ENCODE peak calls at places on chromosomes 11 and 22, in nine cellular contexts. One of them, this sample, is unnamed.

GRCh38 chr11:34632105-34632780 is 11.3 kb downstream of the EHF start:
- DNase-seq in aorta: no peak
- DNase-seq in anterior cingulate cortex: peak
- DNase-seq in endothelial cell: no peak
- DNase-seq in gastrocnemius medialis: peak
- DNase-seq in activated T-cell treated with anti-CD3 and anti-CD28 coated beads, Interleukin-2, amount 50 U/mL, for 24 hours: no peak
- DNase-seq in GM03348: no peak
- DNase-seq in NCI-H187 treated with DMSO at 0.1 percent for 48 hours: no peak
- DNase-seq in naive thymus-derived CD4-positive, alpha-beta T cell: no peak
- DNase-seq in this sample: no peak

GRCh38 chr11:64859542-64860414 is 15.3 kb upstream of the CDC42BPG start:
- DNase-seq in NCI-H187 treated with DMSO at 0.1 percent for 48 hours: no peak
- DNase-seq in anterior cingulate cortex: no peak
- DNase-seq in aorta: peak
- DNase-seq in activated T-cell treated with anti-CD3 and anti-CD28 coated beads, Interleukin-2, amount 50 U/mL, for 24 hours: peak
- DNase-seq in endothelial cell: no peak
- DNase-seq in GM03348: no peak
- DNase-seq in gastrocnemius medialis: no peak
- DNase-seq in naive thymus-derived CD4-positive, alpha-beta T cell: peak
- DNase-seq in this sample: peak

GRCh38 chr22:45101828-45102227 is 61.9 kb upstream of the NUP50 start:
- DNase-seq in NCI-H187 treated with DMSO at 0.1 percent for 48 hours: no peak
- DNase-seq in aorta: peak
- DNase-seq in gastrocnemius medialis: peak
- DNase-seq in naive thymus-derived CD4-positive, alpha-beta T cell: peak
- DNase-seq in activated T-cell treated with anti-CD3 and anti-CD28 coated beads, Interleukin-2, amount 50 U/mL, for 24 hours: no peak
- DNase-seq in endothelial cell: peak
- DNase-seq in anterior cingulate cortex: no peak
- DNase-seq in GM03348: peak
- DNase-seq in this sample: peak

GRCh38 chr22:24146190-24146616 is 35.1 kb upstream of the SUSD2 start:
- DNase-seq in aorta: no peak
- DNase-seq in GM03348: peak
- DNase-seq in endothelial cell: peak
- DNase-seq in activated T-cell treated with anti-CD3 and anti-CD28 coated beads, Interleukin-2, amount 50 U/mL, for 24 hours: no peak
- DNase-seq in gastrocnemius medialis: peak
- DNase-seq in anterior cingulate cortex: no peak
- DNase-seq in NCI-H187 treated with DMSO at 0.1 percent for 48 hours: no peak
- DNase-seq in naive thymus-derived CD4-positive, alpha-beta T cell: peak
- DNase-seq in this sample: no peak

GRCh38 chr22:33819743-33820142 is 100.5 kb downstream of the LARGE1 start:
- DNase-seq in activated T-cell treated with anti-CD3 and anti-CD28 coated beads, Interleukin-2, amount 50 U/mL, for 24 hours: no peak
- DNase-seq in endothelial cell: no peak
- DNase-seq in naive thymus-derived CD4-positive, alpha-beta T cell: no peak
- DNase-seq in GM03348: no peak
- DNase-seq in anterior cingulate cortex: no peak
- DNase-seq in NCI-H187 treated with DMSO at 0.1 percent for 48 hours: no peak
- DNase-seq in aorta: no peak
- DNase-seq in gastrocnemius medialis: no peak
- DNase-seq in this sample: no peak

GRCh38 chr11:130049260-130049659 is 20.4 kb upstream of the APLP2 start:
- DNase-seq in activated T-cell treated with anti-CD3 and anti-CD28 coated beads, Interleukin-2, amount 50 U/mL, for 24 hours: no peak
- DNase-seq in naive thymus-derived CD4-positive, alpha-beta T cell: no peak
- DNase-seq in gastrocnemius medialis: no peak
- DNase-seq in GM03348: peak
- DNase-seq in anterior cingulate cortex: no peak
- DNase-seq in NCI-H187 treated with DMSO at 0.1 percent for 48 hours: no peak
- DNase-seq in aorta: no peak
- DNase-seq in endothelial cell: no peak
- DNase-seq in this sample: no peak

GRCh38 chr22:42217752-42218280 is 52.6 kb downstream of the TCF20 start:
- DNase-seq in aorta: no peak
- DNase-seq in gastrocnemius medialis: no peak
- DNase-seq in endothelial cell: no peak
- DNase-seq in anterior cingulate cortex: no peak
- DNase-seq in naive thymus-derived CD4-positive, alpha-beta T cell: no peak
- DNase-seq in GM03348: no peak
- DNase-seq in activated T-cell treated with anti-CD3 and anti-CD28 coated beads, Interleukin-2, amount 50 U/mL, for 24 hours: no peak
- DNase-seq in NCI-H187 treated with DMSO at 0.1 percent for 48 hours: no peak
- DNase-seq in this sample: no peak

GRCh38 chr11:129119036-129119435 is 73.1 kb downstream of the ARHGAP32 start:
- DNase-seq in GM03348: no peak
- DNase-seq in NCI-H187 treated with DMSO at 0.1 percent for 48 hours: no peak
- DNase-seq in aorta: no peak
- DNase-seq in activated T-cell treated with anti-CD3 and anti-CD28 coated beads, Interleukin-2, amount 50 U/mL, for 24 hours: no peak
- DNase-seq in endothelial cell: no peak
- DNase-seq in anterior cingulate cortex: no peak
- DNase-seq in naive thymus-derived CD4-positive, alpha-beta T cell: no peak
- DNase-seq in gastrocnemius medialis: no peak
- DNase-seq in this sample: no peak

GRCh38 chr11:12187399-12187798 is 77.0 kb downstream of the MICAL2 start:
- DNase-seq in naive thymus-derived CD4-positive, alpha-beta T cell: no peak
- DNase-seq in aorta: no peak
- DNase-seq in anterior cingulate cortex: no peak
- DNase-seq in GM03348: no peak
- DNase-seq in endothelial cell: no peak
- DNase-seq in NCI-H187 treated with DMSO at 0.1 percent for 48 hours: no peak
- DNase-seq in gastrocnemius medialis: no peak
- DNase-seq in activated T-cell treated with anti-CD3 and anti-CD28 coated beads, Interleukin-2, amount 50 U/mL, for 24 hours: peak
- DNase-seq in this sample: peak

GRCh38 chr11:46234261-46234660 is 43.2 kb upstream of the CREB3L1 start:
- DNase-seq in endothelial cell: no peak
- DNase-seq in gastrocnemius medialis: no peak
- DNase-seq in naive thymus-derived CD4-positive, alpha-beta T cell: no peak
- DNase-seq in GM03348: no peak
- DNase-seq in aorta: no peak
- DNase-seq in anterior cingulate cortex: no peak
- DNase-seq in NCI-H187 treated with DMSO at 0.1 percent for 48 hours: no peak
- DNase-seq in activated T-cell treated with anti-CD3 and anti-CD28 coated beads, Interleukin-2, amount 50 U/mL, for 24 hours: no peak
- DNase-seq in this sample: no peak

GRCh38 chr11:77187105-77187750 is 59.2 kb downstream of the MYO7A start:
- DNase-seq in activated T-cell treated with anti-CD3 and anti-CD28 coated beads, Interleukin-2, amount 50 U/mL, for 24 hours: no peak
- DNase-seq in GM03348: no peak
- DNase-seq in aorta: peak
- DNase-seq in endothelial cell: no peak
- DNase-seq in anterior cingulate cortex: no peak
- DNase-seq in naive thymus-derived CD4-positive, alpha-beta T cell: no peak
- DNase-seq in gastrocnemius medialis: no peak
- DNase-seq in NCI-H187 treated with DMSO at 0.1 percent for 48 hours: no peak
- DNase-seq in this sample: no peak

GRCh38 chr11:134062255-134063030 is 6.4 kb upstream of the JAM3 start:
- DNase-seq in activated T-cell treated with anti-CD3 and anti-CD28 coated beads, Interleukin-2, amount 50 U/mL, for 24 hours: no peak
- DNase-seq in GM03348: no peak
- DNase-seq in gastrocnemius medialis: no peak
- DNase-seq in aorta: no peak
- DNase-seq in anterior cingulate cortex: no peak
- DNase-seq in naive thymus-derived CD4-positive, alpha-beta T cell: no peak
- DNase-seq in endothelial cell: no peak
- DNase-seq in NCI-H187 treated with DMSO at 0.1 percent for 48 hours: no peak
- DNase-seq in this sample: no peak

GRCh38 chr22:42641801-42642413 is 1.5 kb upstream of the ATP5MGL start:
- DNase-seq in anterior cingulate cortex: no peak
- DNase-seq in activated T-cell treated with anti-CD3 and anti-CD28 coated beads, Interleukin-2, amount 50 U/mL, for 24 hours: no peak
- DNase-seq in GM03348: no peak
- DNase-seq in gastrocnemius medialis: no peak
- DNase-seq in NCI-H187 treated with DMSO at 0.1 percent for 48 hours: no peak
- DNase-seq in aorta: no peak
- DNase-seq in endothelial cell: no peak
- DNase-seq in naive thymus-derived CD4-positive, alpha-beta T cell: no peak
- DNase-seq in this sample: no peak

GRCh38 chr22:50399751-50400331 is 56.7 kb downstream of the PPP6R2 start:
- DNase-seq in aorta: no peak
- DNase-seq in activated T-cell treated with anti-CD3 and anti-CD28 coated beads, Interleukin-2, amount 50 U/mL, for 24 hours: no peak
- DNase-seq in anterior cingulate cortex: peak
- DNase-seq in GM03348: peak
- DNase-seq in endothelial cell: peak
- DNase-seq in NCI-H187 treated with DMSO at 0.1 percent for 48 hours: no peak
- DNase-seq in naive thymus-derived CD4-positive, alpha-beta T cell: no peak
- DNase-seq in gastrocnemius medialis: peak
- DNase-seq in this sample: peak

GRCh38 chr11:47177229-47177845 is 658 bp upstream of the ARFGAP2 start:
- DNase-seq in NCI-H187 treated with DMSO at 0.1 percent for 48 hours: peak
- DNase-seq in naive thymus-derived CD4-positive, alpha-beta T cell: peak
- DNase-seq in endothelial cell: peak
- DNase-seq in anterior cingulate cortex: peak
- DNase-seq in gastrocnemius medialis: peak
- DNase-seq in activated T-cell treated with anti-CD3 and anti-CD28 coated beads, Interleukin-2, amount 50 U/mL, for 24 hours: no peak
- DNase-seq in GM03348: peak
- DNase-seq in aorta: no peak
- DNase-seq in this sample: peak

GRCh38 chr11:18733202-18733601 is 7.2 kb upstream of the IGSF22 start:
- DNase-seq in gastrocnemius medialis: no peak
- DNase-seq in anterior cingulate cortex: no peak
- DNase-seq in GM03348: no peak
- DNase-seq in endothelial cell: no peak
- DNase-seq in NCI-H187 treated with DMSO at 0.1 percent for 48 hours: no peak
- DNase-seq in aorta: no peak
- DNase-seq in naive thymus-derived CD4-positive, alpha-beta T cell: no peak
- DNase-seq in activated T-cell treated with anti-CD3 and anti-CD28 coated beads, Interleukin-2, amount 50 U/mL, for 24 hours: no peak
- DNase-seq in this sample: no peak

GRCh38 chr11:24406389-24406788 is 90.5 kb upstream of the LUZP2 start:
- DNase-seq in NCI-H187 treated with DMSO at 0.1 percent for 48 hours: no peak
- DNase-seq in gastrocnemius medialis: no peak
- DNase-seq in aorta: no peak
- DNase-seq in endothelial cell: no peak
- DNase-seq in GM03348: no peak
- DNase-seq in activated T-cell treated with anti-CD3 and anti-CD28 coated beads, Interleukin-2, amount 50 U/mL, for 24 hours: no peak
- DNase-seq in naive thymus-derived CD4-positive, alpha-beta T cell: no peak
- DNase-seq in anterior cingulate cortex: no peak
- DNase-seq in this sample: no peak

GRCh38 chr11:94525933-94526332 is 13.7 kb downstream of the C11orf97 start:
- DNase-seq in naive thymus-derived CD4-positive, alpha-beta T cell: no peak
- DNase-seq in activated T-cell treated with anti-CD3 and anti-CD28 coated beads, Interleukin-2, amount 50 U/mL, for 24 hours: no peak
- DNase-seq in NCI-H187 treated with DMSO at 0.1 percent for 48 hours: no peak
- DNase-seq in anterior cingulate cortex: no peak
- DNase-seq in GM03348: peak
- DNase-seq in gastrocnemius medialis: peak
- DNase-seq in endothelial cell: no peak
- DNase-seq in aorta: peak
- DNase-seq in this sample: no peak

GRCh38 chr22:42642801-42643631 is 2.6 kb upstream of the ATP5MGL start:
- DNase-seq in NCI-H187 treated with DMSO at 0.1 percent for 48 hours: no peak
- DNase-seq in naive thymus-derived CD4-positive, alpha-beta T cell: no peak
- DNase-seq in endothelial cell: no peak
- DNase-seq in gastrocnemius medialis: no peak
- DNase-seq in aorta: no peak
- DNase-seq in GM03348: no peak
- DNase-seq in activated T-cell treated with anti-CD3 and anti-CD28 coated beads, Interleukin-2, amount 50 U/mL, for 24 hours: no peak
- DNase-seq in anterior cingulate cortex: no peak
- DNase-seq in this sample: no peak

GRCh38 chr22:40431021-40431420 is 60.6 kb downstream of the SGSM3 start:
- DNase-seq in endothelial cell: no peak
- DNase-seq in naive thymus-derived CD4-positive, alpha-beta T cell: no peak
- DNase-seq in gastrocnemius medialis: no peak
- DNase-seq in GM03348: no peak
- DNase-seq in activated T-cell treated with anti-CD3 and anti-CD28 coated beads, Interleukin-2, amount 50 U/mL, for 24 hours: no peak
- DNase-seq in aorta: no peak
- DNase-seq in anterior cingulate cortex: no peak
- DNase-seq in NCI-H187 treated with DMSO at 0.1 percent for 48 hours: no peak
- DNase-seq in this sample: no peak

GRCh38 chr11:83092488-83093384 is 21.0 kb upstream of the RAB30 start:
- DNase-seq in NCI-H187 treated with DMSO at 0.1 percent for 48 hours: no peak
- DNase-seq in aorta: no peak
- DNase-seq in endothelial cell: no peak
- DNase-seq in gastrocnemius medialis: peak
- DNase-seq in activated T-cell treated with anti-CD3 and anti-CD28 coated beads, Interleukin-2, amount 50 U/mL, for 24 hours: no peak
- DNase-seq in naive thymus-derived CD4-positive, alpha-beta T cell: no peak
- DNase-seq in anterior cingulate cortex: no peak
- DNase-seq in GM03348: no peak
- DNase-seq in this sample: no peak

GRCh38 chr11:119148855-119149370 is at the start of gene ABCG4:
- DNase-seq in activated T-cell treated with anti-CD3 and anti-CD28 coated beads, Interleukin-2, amount 50 U/mL, for 24 hours: peak
- DNase-seq in aorta: peak
- DNase-seq in NCI-H187 treated with DMSO at 0.1 percent for 48 hours: no peak
- DNase-seq in naive thymus-derived CD4-positive, alpha-beta T cell: no peak
- DNase-seq in endothelial cell: peak
- DNase-seq in gastrocnemius medialis: no peak
- DNase-seq in anterior cingulate cortex: no peak
- DNase-seq in GM03348: peak
- DNase-seq in this sample: peak

GRCh38 chr11:70751142-70751734 is 352.9 kb downstream of the CTTN start:
- DNase-seq in GM03348: no peak
- DNase-seq in naive thymus-derived CD4-positive, alpha-beta T cell: no peak
- DNase-seq in NCI-H187 treated with DMSO at 0.1 percent for 48 hours: no peak
- DNase-seq in anterior cingulate cortex: no peak
- DNase-seq in aorta: no peak
- DNase-seq in activated T-cell treated with anti-CD3 and anti-CD28 coated beads, Interleukin-2, amount 50 U/mL, for 24 hours: no peak
- DNase-seq in gastrocnemius medialis: no peak
- DNase-seq in endothelial cell: no peak
- DNase-seq in this sample: no peak

GRCh38 chr11:42462558-42463310 is 849.1 kb upstream of the API5 start:
- DNase-seq in aorta: no peak
- DNase-seq in GM03348: peak
- DNase-seq in endothelial cell: no peak
- DNase-seq in NCI-H187 treated with DMSO at 0.1 percent for 48 hours: no peak
- DNase-seq in gastrocnemius medialis: no peak
- DNase-seq in anterior cingulate cortex: no peak
- DNase-seq in activated T-cell treated with anti-CD3 and anti-CD28 coated beads, Interleukin-2, amount 50 U/mL, for 24 hours: no peak
- DNase-seq in naive thymus-derived CD4-positive, alpha-beta T cell: no peak
- DNase-seq in this sample: no peak

GRCh38 chr11:44191322-44192014 is 96.0 kb downstream of the EXT2 start:
- DNase-seq in naive thymus-derived CD4-positive, alpha-beta T cell: no peak
- DNase-seq in gastrocnemius medialis: no peak
- DNase-seq in aorta: no peak
- DNase-seq in anterior cingulate cortex: no peak
- DNase-seq in endothelial cell: no peak
- DNase-seq in NCI-H187 treated with DMSO at 0.1 percent for 48 hours: no peak
- DNase-seq in GM03348: no peak
- DNase-seq in activated T-cell treated with anti-CD3 and anti-CD28 coated beads, Interleukin-2, amount 50 U/mL, for 24 hours: no peak
- DNase-seq in this sample: no peak